ENCODE peak calls at places on chromosomes 2 and 18, in seven cellular contexts. P, B, U, Q, E, D and X are unnamed samples.
A peak's percentile ranks its signal among the peaks of the same experiment; 100 is the strongest.

GRCh38 chr2:217711236-217711635 is 291.6 kb downstream of the TNS1 start:
- DNase-seq in Q (no peak), D (no peak), B (no peak), U (no peak), P (no peak), E (no peak), X (no peak)

GRCh38 chr18:25282922-25283703 is 68.9 kb downstream of the ZNF521 start:
- DNase-seq in U (no peak), P (no peak), D (no peak), E (no peak), B (no peak), Q (no peak), X (no peak)

GRCh38 chr2:151720521-151720920 is 13.8 kb downstream of the NEB start:
- DNase-seq in Q (no peak), U (no peak), D (no peak), B (peak; percentile 45), P (no peak), E (no peak), X (no peak)

GRCh38 chr2:237725661-237726060 is 72.9 kb upstream of the RBM44 start:
- DNase-seq in E (no peak), Q (no peak), P (no peak), D (no peak), U (no peak), B (no peak), X (no peak)

GRCh38 chr18:69469444-69469919 is 68.8 kb downstream of the DOK6 start:
- DNase-seq in U (no peak), B (no peak), Q (peak; percentile 23), E (no peak), P (peak; percentile 80), D (no peak), X (no peak)

GRCh38 chr2:112621792-112622527 is 23.8 kb upstream of the SLC20A1 start:
- DNase-seq in B (no peak), E (peak; percentile 38), P (no peak), Q (no peak), D (no peak), U (no peak), X (no peak)

GRCh38 chr2:237500681-237501424 is 13.8 kb downstream of the MLPH start:
- DNase-seq in U (no peak), D (no peak), E (no peak), B (no peak), Q (no peak), P (no peak), X (no peak)

GRCh38 chr2:222671259-222672067 is at the start of gene MOGAT1:
- DNase-seq in U (no peak), B (no peak), P (peak; percentile 91), E (peak; percentile 81), Q (no peak), D (peak; percentile 87), X (peak; percentile 8)

GRCh38 chr2:233413529-233414272 is 59.4 kb downstream of the DGKD start:
- DNase-seq in D (no peak), P (no peak), Q (peak; percentile 83), B (no peak), E (no peak), U (no peak), X (peak; percentile 65)

GRCh38 chr2:287471-287885 is 413 bp downstream of the ALKAL2 start:
- DNase-seq in B (no peak), D (no peak), U (no peak), E (no peak), P (peak; percentile 67), Q (no peak), X (peak; percentile 16)

GRCh38 chr2:206805922-206806607 is 40.7 kb downstream of the FASTKD2 start:
- DNase-seq in B (no peak), D (no peak), Q (no peak), E (no peak), P (no peak), U (no peak), X (no peak)

GRCh38 chr2:133760366-133760765 is 192.1 kb upstream of the NCKAP5 start:
- DNase-seq in Q (no peak), U (no peak), D (no peak), E (no peak), B (no peak), P (no peak), X (no peak)

GRCh38 chr2:107132141-107132540 is 246.2 kb upstream of the ST6GAL2 start:
- DNase-seq in D (peak; percentile 72), Q (no peak), P (no peak), E (no peak), B (no peak), U (no peak), X (no peak)

GRCh38 chr2:68741805-68742306 is 7.2 kb downstream of the ARHGAP25 start:
- DNase-seq in Q (no peak), U (no peak), P (no peak), E (no peak), B (no peak), D (no peak), X (no peak)

GRCh38 chr2:74947703-74948102 is 10.7 kb upstream of the POLE4 start:
- DNase-seq in U (no peak), P (peak; percentile 88), Q (no peak), E (no peak), B (no peak), D (no peak), X (no peak)
- TF ChIP-seq CTCF in U (no peak), P (no peak), Q (no peak), E (no peak), B (no peak), D (no peak), X (no peak)

GRCh38 chr2:47038656-47039501 is 116.2 kb downstream of the STPG4 start:
- DNase-seq in Q (no peak), D (no peak), U (no peak), P (no peak), E (no peak), B (no peak), X (no peak)
- H3K4me1 ChIP-seq in Q (no peaks in the 10 kb centered on the region), D (peaks cover 63% of the 10 kb centered on the region), U (peaks cover 26% of the 10 kb centered on the region), P (peaks cover 37% of the 10 kb centered on the region), E (peaks cover 10% of the 10 kb centered on the region), B (peaks cover 79% of the 10 kb centered on the region), X (peaks cover 81% of the 10 kb centered on the region)

GRCh38 chr18:21599585-21600525 is 649 bp downstream of the ESCO1 start:
- DNase-seq in U (peak; percentile 62), E (peak; percentile 79), D (peak; percentile 95), Q (no peak), B (no peak), P (peak; percentile 79), X (peak; percentile 54)

GRCh38 chr18:21600526-21601410 is at the start of gene ESCO1:
- DNase-seq in U (peak; percentile 93), D (peak; percentile 99), Q (peak; percentile 96), B (peak; percentile 94), E (peak; percentile 91), P (peak; percentile 94), X (peak; percentile 93)

GRCh38 chr18:21593540-21594257 is 6.8 kb downstream of the ESCO1 start:
- DNase-seq in U (no peak), P (no peak), D (no peak), E (no peak), B (no peak), Q (no peak), X (no peak)

GRCh38 chr18:21598726-21599584 is 1.5 kb downstream of the ESCO1 start:
- DNase-seq in Q (no peak), D (peak; percentile 73), E (no peak), U (no peak), B (no peak), P (no peak), X (no peak)

GRCh38 chr18:21597616-21598015 is 2.9 kb downstream of the ESCO1 start:
- DNase-seq in Q (no peak), B (no peak), P (no peak), D (no peak), U (no peak), E (no peak), X (no peak)
- H3K27ac ChIP-seq in Q (no peak overlapping the region), B (no peak overlapping the region), P (no peak overlapping the region), D (no peak overlapping the region), U (no peak overlapping the region), E (no peak overlapping the region), X (no peak overlapping the region)

DNA sequence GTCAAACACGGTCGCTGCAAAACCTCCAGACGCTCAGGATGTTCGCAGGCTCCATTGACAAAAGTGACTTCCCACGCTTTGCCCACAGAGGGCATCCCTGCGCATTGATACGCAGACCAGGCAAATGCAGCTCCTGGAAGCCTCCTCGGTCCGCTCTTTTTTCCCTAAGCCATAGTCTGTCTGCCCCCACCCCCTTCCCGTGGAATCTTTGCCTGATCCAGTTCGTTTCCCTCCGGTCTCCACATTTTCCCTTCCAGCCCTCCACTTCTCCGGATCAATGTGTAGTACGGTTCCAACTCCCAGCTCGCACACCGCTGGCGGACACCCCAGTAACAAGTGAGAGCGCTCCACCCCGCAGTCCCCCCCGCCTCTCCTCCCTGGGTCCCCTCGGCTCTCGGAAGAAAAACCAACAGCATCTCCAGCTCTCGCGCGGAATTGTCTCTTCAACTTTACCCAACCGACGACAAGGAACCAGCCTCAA is at the start of gene DCC:
- DNase-seq in U (no peak), D (no peak), P (peak; percentile 82), E (peak; percentile 71), B (no peak), Q (no peak), X (peak; percentile 18)
- TF ChIP-seq CTCF in U (no peak), D (no peak), P (peak; percentile 63), E (no peak), B (no peak), Q (no peak), X (peak; percentile 26)

GRCh38 chr2:102999958-103000357 is 238.1 kb downstream of the TMEM182 start:
- DNase-seq in U (no peak), Q (no peak), P (no peak), E (no peak), B (no peak), D (no peak), X (no peak)
- H3K4me1 ChIP-seq in U (no peaks in the 10 kb centered on the region), Q (no peaks in the 10 kb centered on the region), P (no peaks in the 10 kb centered on the region), E (no peaks in the 10 kb centered on the region), B (peaks cover 19% of the 10 kb centered on the region), D (no peaks in the 10 kb centered on the region), X (no peaks in the 10 kb centered on the region)

GRCh38 chr18:66729459-66730239 is 125.8 kb upstream of the CDH19 start:
- DNase-seq in E (no peak), D (no peak), B (no peak), U (no peak), P (no peak), Q (no peak), X (no peak)
- H3K27ac ChIP-seq in E (no peak overlapping the region), D (no peak overlapping the region), B (no peak overlapping the region), U (peak overlapping the region; percentile 66), P (no peak overlapping the region), Q (no peak overlapping the region), X (peak overlapping the region; percentile 8)

DNA sequence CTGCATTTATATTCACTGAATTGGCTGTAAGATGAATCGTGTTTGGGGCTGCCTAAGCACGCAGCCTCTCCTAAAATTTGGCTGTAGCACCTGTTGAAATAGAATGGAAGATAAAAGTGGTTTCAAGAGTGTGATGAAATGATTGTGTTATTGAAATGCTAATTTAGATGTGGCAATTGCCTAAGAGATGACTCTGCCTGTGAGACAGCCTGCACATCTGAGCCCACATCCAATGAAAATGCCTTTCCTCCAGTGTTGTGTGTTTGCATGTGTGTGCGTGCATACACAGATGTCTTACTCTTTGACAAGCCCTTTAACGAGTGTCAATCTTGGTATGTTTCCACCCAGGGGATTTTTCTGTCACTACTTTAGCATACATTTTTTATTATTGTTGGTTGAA is 346.9 kb downstream of the MEIS1 start:
- DNase-seq in E (no peak), U (no peak), Q (no peak), B (no peak), P (no peak), D (no peak), X (no peak)
- TF ChIP-seq CTCF in E (no peak), U (no peak), Q (no peak), B (no peak), P (no peak), D (no peak), X (no peak)